ENCODE peak calls at places on chromosomes 12 and 14, in four cellular contexts. J, X, C and F are unnamed samples.

GRCh38 chr14:74955229-74955999 is at the start of gene PGF:
- DNase-seq in X (peak; percentile 30), J (peak; percentile 93), C (peak; percentile 59), F (no peak)

GRCh38 chr14:28766505-28767238 is at the start of gene FOXG1:
- DNase-seq in J (peak; percentile 46), C (peak; percentile 79), X (peak; percentile 25), F (no peak)

GRCh38 chr14:37824936-37825698 is 229.7 kb downstream of the TTC6 start:
- DNase-seq in X (no peak), J (no peak), C (no peak), F (no peak)

GRCh38 chr12:30330565-30330964 is 365.1 kb downstream of the IPO8 start:
- DNase-seq in X (no peak), C (no peak), J (no peak), F (no peak)

GRCh38 chr12:14577344-14577743 is 9.7 kb upstream of the PLBD1 start:
- DNase-seq in C (no peak), J (no peak), X (no peak), F (no peak)

GRCh38 chr14:68655021-68655811 is 137.7 kb downstream of the ZFP36L1 start:
- DNase-seq in C (no peak), J (peak; percentile 75), X (no peak), F (peak; percentile 53)

GRCh38 chr12:99920561-99920960 is 64.2 kb downstream of the ANKS1B start:
- DNase-seq in X (no peak), C (peak; percentile 7), J (no peak), F (no peak)

GRCh38 chr12:94889512-94890210 is 113.8 kb downstream of the NDUFA12 start:
- DNase-seq in C (no peak), J (peak; percentile 26), X (no peak), F (no peak)

GRCh38 chr14:102998393-102998792 is 59.0 kb downstream of the CDC42BPB start:
- DNase-seq in X (no peak), J (no peak), C (no peak), F (no peak)

GRCh38 chr12:6868211-6869048 is 1.1 kb downstream of the TPI1 start:
- DNase-seq in J (no peak), X (no peak), C (peak; percentile 36), F (no peak)

GRCh38 chr14:75147423-75148071 is 20.7 kb upstream of the NEK9 start:
- DNase-seq in C (no peak), X (peak; percentile 31), J (no peak), F (peak; percentile 97)

GRCh38 chr12:16449459-16449858 is 102.0 kb downstream of the MGST1 start:
- DNase-seq in C (no peak), X (no peak), J (no peak), F (no peak)

GRCh38 chr14:32381869-32382268 is 52.8 kb downstream of the AKAP6 start:
- DNase-seq in X (no peak), C (no peak), J (no peak), F (no peak)

GRCh38 chr12:8780389-8780788 is 42.0 kb upstream of the A2ML1 start:
- DNase-seq in X (peak; percentile 58), C (peak; percentile 47), J (peak; percentile 24), F (peak; percentile 16)

GRCh38 chr14:100072783-100073346 is 7.6 kb downstream of the EVL start:
- DNase-seq in C (peak; percentile 70), J (no peak), X (no peak), F (no peak)

GRCh38 chr14:100691395-100692025 is 35.2 kb upstream of the DLK1 start:
- DNase-seq in J (peak; percentile 77), C (no peak), X (no peak), F (no peak)

GRCh38 chr12:83664650-83665049 is 977.9 kb downstream of the TMTC2 start:
- DNase-seq in J (peak; percentile 62), C (no peak), X (no peak), F (no peak)

GRCh38 chr12:39125580-39125979 is 220.2 kb upstream of the CPNE8 start:
- DNase-seq in C (no peak), J (no peak), X (no peak), F (no peak)

GRCh38 chr14:104968541-104969401 is 9.4 kb downstream of the AHNAK2 start:
- DNase-seq in J (peak; percentile 51), X (peak; percentile 79), C (no peak), F (no peak)

GRCh38 chr14:94062344-94062904 is 18.6 kb downstream of the DDX24 start:
- DNase-seq in C (no peak), J (no peak), X (no peak), F (no peak)

GRCh38 chr14:51444381-51445000 is 204.4 kb downstream of the TMX1 start:
- DNase-seq in C (no peak), J (no peak), X (no peak), F (no peak)

GRCh38 chr14:77039285-77040058 is 11.0 kb upstream of the IRF2BPL start:
- DNase-seq in J (no peak), C (no peak), X (no peak), F (no peak)

GRCh38 chr12:121314441-121314840 is 17.9 kb upstream of the CAMKK2 start:
- DNase-seq in C (no peak), J (no peak), X (no peak), F (no peak)

GRCh38 chr12:19575307-19576243 is 136.3 kb downstream of the AEBP2 start:
- DNase-seq in C (peak; percentile 9), J (peak; percentile 89), X (peak; percentile 15), F (peak; percentile 1)

GRCh38 chr12:71935594-71935993 is 3.1 kb upstream of the TPH2 start:
- DNase-seq in X (no peak), J (no peak), C (peak; percentile 30), F (no peak)

GRCh38 chr14:98172243-98172778 is 1099.7 kb downstream of the BCL11B start:
- DNase-seq in J (no peak), X (no peak), C (no peak), F (no peak)

GRCh38 chr14:70601162-70601561 is 707 bp upstream of the MED6 start:
- DNase-seq in X (peak; percentile 9), J (no peak), C (no peak), F (no peak)

GRCh38 chr12:90908465-90908864 is 46.5 kb downstream of the CCER1 start:
- DNase-seq in J (no peak), X (peak; percentile 10), C (no peak), F (no peak)

GRCh38 chr14:71693373-71693772 is 238.9 kb upstream of the RGS6 start:
- DNase-seq in J (peak; percentile 26), C (no peak), X (no peak), F (no peak)

GRCh38 chr12:29882771-29883315 is 99.1 kb upstream of the TMTC1 start:
- DNase-seq in J (no peak), X (no peak), C (no peak), F (no peak)

DNA sequence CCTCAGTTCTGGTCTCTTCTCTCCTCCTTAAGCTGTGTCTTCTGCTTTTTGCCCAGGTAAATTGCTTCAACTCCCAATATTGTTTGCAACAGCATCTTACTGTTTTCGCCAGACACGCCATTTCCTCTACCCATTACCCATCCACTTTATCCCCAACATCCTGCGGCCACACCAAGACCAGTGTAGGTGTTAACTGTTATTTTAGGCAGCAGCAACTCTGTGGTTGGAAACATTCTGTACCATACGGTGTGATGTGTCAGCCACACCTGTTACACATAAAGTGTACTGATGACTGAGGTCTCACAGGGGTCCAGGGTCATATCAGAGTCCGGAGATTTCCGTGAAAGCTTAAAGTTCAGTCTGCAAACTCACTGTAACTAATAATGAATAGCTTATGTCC is 21.8 kb upstream of the KLRD1 start:
- DNase-seq in J (no peak), C (no peak), X (no peak), F (no peak)
- TF ChIP-seq EP300 in J (no peak), C (no peak), X (no peak), F (no peak)

DNA sequence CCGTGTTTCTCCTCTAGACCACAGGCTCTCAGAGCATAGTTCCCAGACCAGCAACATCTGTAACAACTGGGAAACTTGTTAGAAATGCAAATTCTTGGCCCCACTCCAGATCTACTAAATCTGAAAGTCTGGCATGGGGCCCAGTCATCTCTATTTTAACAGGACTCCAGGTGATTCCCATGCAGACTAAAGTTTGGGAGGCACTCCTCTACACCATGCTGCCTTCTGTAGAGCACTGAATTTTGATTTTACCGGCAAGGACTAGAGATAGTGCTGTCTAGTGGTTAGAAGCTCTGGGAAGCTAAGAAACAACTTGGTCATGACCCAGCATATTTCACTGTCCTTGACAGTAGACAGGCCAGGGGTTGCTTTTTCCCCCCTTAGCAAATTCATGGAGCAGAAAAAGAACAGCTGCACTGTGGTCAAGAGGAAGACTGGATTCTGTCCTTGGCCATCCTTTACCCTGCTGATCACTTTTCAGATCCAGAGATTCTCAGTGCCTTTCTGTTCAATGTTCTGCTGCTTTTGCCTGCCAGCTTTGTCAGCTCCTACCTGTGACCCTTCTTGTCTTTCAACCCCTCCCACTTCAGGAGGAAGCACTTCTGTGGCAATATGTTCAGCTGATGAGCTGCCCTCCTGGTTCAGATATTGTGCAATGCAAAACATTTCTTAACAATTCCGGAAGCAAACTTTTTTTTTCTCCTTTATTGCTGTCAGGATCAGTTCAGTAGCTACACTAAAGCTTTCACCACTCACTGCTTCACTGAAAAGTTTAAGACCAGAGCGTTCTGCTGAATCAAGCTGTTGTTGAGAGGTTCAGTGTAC is 133.8 kb upstream of the NUDT4 start:
- DNase-seq in C (peak; percentile 60), J (peak; percentile 12), X (peak; percentile 42), F (peak; percentile 89)
- TF ChIP-seq EP300 in C (peak; percentile 57), J (no peak), X (no peak), F (peak; percentile 46)

GRCh38 chr12:45727994-45728624 is 1.4 kb upstream of the ARID2 start:
- DNase-seq in J (no peak), X (no peak), C (no peak), F (no peak)

GRCh38 chr12:45727301-45727993 is 2.1 kb upstream of the ARID2 start:
- DNase-seq in X (peak; percentile 98), J (peak; percentile 91), C (peak; percentile 98), F (peak; percentile 94)

GRCh38 chr12:45729233-45730115 is at the start of gene ARID2:
- DNase-seq in C (peak; percentile 72), X (peak; percentile 80), J (peak; percentile 72), F (peak; percentile 14)

GRCh38 chr12:45730116-45730841 is 773 bp downstream of the ARID2 start:
- DNase-seq in C (peak; percentile 63), X (peak; percentile 75), J (peak; percentile 56), F (no peak)

DNA sequence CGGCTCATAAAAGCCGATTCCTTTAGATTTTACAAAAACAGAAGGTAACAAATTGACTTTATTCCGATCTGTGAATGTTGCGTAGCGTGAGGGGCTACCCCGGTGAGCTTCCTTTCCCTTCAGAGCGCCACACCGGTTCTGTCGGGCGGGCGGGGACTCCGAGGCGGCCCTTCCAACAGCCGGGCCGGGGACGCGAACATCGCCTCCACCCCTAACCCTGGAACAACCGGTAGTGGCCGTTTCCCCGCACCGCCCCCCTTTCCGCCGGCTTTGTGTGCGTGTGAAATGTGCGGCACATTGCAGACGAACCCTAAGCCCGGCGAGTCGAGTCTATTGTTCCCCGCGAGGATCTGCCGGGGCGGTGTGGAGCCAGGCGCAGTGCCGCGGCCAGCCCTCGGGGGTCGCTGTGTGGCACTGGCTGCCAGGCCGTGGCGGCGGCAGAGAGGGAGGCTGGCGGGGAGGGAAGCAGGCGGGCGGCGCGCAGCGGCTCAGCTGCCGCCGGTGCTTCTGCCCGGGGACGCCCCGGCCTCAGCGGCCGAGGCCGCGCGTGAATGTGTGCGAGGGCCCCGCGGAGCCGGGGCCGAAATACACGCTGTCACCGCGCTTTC is 777 bp upstream of the ARID2 start:
- DNase-seq in C (peak; percentile 97), X (peak; percentile 97), J (peak; percentile 86), F (peak; percentile 92)
- TF ChIP-seq EP300 in C (peak; percentile 72), X (no peak), J (peak; percentile 50), F (peak; percentile 28)

DNA sequence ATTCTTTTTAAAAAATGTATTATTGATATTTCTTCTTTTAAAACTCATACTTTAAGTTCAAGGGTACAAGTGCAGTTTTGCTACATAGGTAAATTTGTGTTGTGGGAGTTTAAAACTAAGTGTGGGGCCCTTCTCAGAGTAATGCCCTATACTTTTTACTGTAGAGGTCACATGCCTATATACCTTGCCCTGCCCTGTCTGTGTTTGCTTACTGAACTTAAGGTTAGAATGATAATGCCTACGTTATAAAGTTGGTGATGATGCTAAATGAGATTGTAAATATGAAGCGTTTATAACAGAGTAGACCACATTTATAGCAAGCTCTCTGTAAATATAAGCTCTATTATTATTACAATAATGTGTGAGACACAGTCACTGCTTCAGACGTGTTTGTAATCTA is 261.9 kb downstream of the RASSF9 start:
- DNase-seq in J (no peak), X (no peak), C (no peak), F (no peak)
- TF ChIP-seq EP300 in J (no peak), X (no peak), C (no peak), F (no peak)